ENCODE peak calls at places on chromosomes 16 and 17, in five cellular contexts. T is A549, Q is upper lobe of right lung, H is astrocyte of the spinal cord, G is stomach. N is an unnamed sample.

GRCh38 chr17:43875476-43876147 is 28.6 kb downstream of the CD300LG start:
- DNase-seq in T (no peak), Q (no peak), H (no peak), G (no peak), N (no peak)

GRCh38 chr16:3645504-3646347 is 8.8 kb upstream of the DNASE1 start:
- DNase-seq in H (peak), T (no peak), G (peak), Q (peak), N (peak)

GRCh38 chr16:2529061-2529931 is 1.9 kb downstream of the CEMP1 start:
- DNase-seq in H (no peak), G (no peak), T (no peak), Q (peak), N (no peak)

GRCh38 chr17:71423871-71424546 is 696.8 kb upstream of the SOX9 start:
- DNase-seq in G (no peak), H (peak), T (peak), Q (no peak), N (no peak)

GRCh38 chr17:63431939-63432804 is 13.9 kb downstream of the CYB561 start:
- DNase-seq in T (peak), Q (peak), H (peak), G (no peak), N (peak)

GRCh38 chr17:58487589-58488427 is at the start of gene HSF5:
- DNase-seq in T (no peak), G (peak), H (peak), Q (peak), N (no peak)

GRCh38 chr17:76469991-76470739 is 2.8 kb downstream of the AANAT start:
- DNase-seq in H (no peak), Q (no peak), T (no peak), G (no peak), N (no peak)

GRCh38 chr16:65121870-65122723 is at the start of gene CDH11:
- DNase-seq in T (no peak), Q (peak), G (peak), H (peak), N (peak)

GRCh38 chr17:41480581-41480980 is 370 bp downstream of the KRT35 start:
- DNase-seq in H (no peak), Q (peak), G (no peak), T (no peak), N (no peak)

GRCh38 chr16:2333772-2334379 is 6.7 kb downstream of the ABCA3 start:
- DNase-seq in Q (no peak), G (no peak), T (peak), H (no peak), N (no peak)

GRCh38 chr17:49108318-49108717 is 24.3 kb upstream of the B4GALNT2 start:
- DNase-seq in T (peak), G (peak), H (peak), Q (no peak), N (no peak)

GRCh38 chr16:578870-579405 is 9.2 kb downstream of the PIGQ start:
- DNase-seq in H (peak), G (peak), Q (peak), T (peak), N (no peak)

GRCh38 chr16:12303649-12304048 is 327.1 kb downstream of the SNX29 start:
- DNase-seq in T (no peak), Q (no peak), H (no peak), G (no peak), N (no peak)

GRCh38 chr16:30092373-30093010 is 768 bp upstream of the TBX6 start:
- DNase-seq in H (peak), G (peak), T (peak), Q (peak), N (no peak)

GRCh38 chr17:19305761-19306159 is 56.8 kb downstream of the B9D1 start:
- DNase-seq in T (no peak), Q (no peak), G (no peak), H (no peak), N (no peak)

GRCh38 chr16:67801889-67802288 is 4.5 kb downstream of the RANBP10 start:
- DNase-seq in H (no peak), T (no peak), G (no peak), Q (no peak), N (no peak)

GRCh38 chr16:17106243-17106791 is 364.4 kb downstream of the XYLT1 start:
- DNase-seq in Q (no peak), H (no peak), G (no peak), T (no peak), N (no peak)

GRCh38 chr17:67365762-67366192 is 600 bp downstream of the PSMD12 start:
- DNase-seq in H (peak), G (no peak), T (peak), Q (no peak), N (no peak)

GRCh38 chr16:1048442-1049112 is 24.0 kb upstream of the SSTR5 start:
- DNase-seq in T (peak), G (peak), Q (no peak), H (no peak), N (no peak)

GRCh38 chr17:74815671-74816370 is 39.7 kb upstream of the NAT9 start:
- DNase-seq in Q (no peak), T (no peak), H (no peak), G (no peak), N (no peak)

GRCh38 chr17:65389956-65390355 is 171.5 kb downstream of the AXIN2 start:
- DNase-seq in G (no peak), H (peak), Q (no peak), T (no peak), N (no peak)

GRCh38 chr17:60354223-60354622 is 37.7 kb downstream of the USP32 start:
- DNase-seq in Q (no peak), H (peak), T (peak), G (no peak), N (no peak)

GRCh38 chr17:4853195-4853762 is 20.1 kb downstream of the MINK1 start:
- DNase-seq in G (no peak), T (no peak), Q (no peak), H (no peak), N (no peak)

GRCh38 chr17:2011421-2012371 is 13.4 kb downstream of the RTN4RL1 start:
- DNase-seq in T (no peak), H (peak), Q (peak), G (peak), N (no peak)

GRCh38 chr16:66899945-66900688 is 18.6 kb downstream of the CDH16 start:
- DNase-seq in T (peak), Q (peak), H (peak), G (peak), N (peak)

GRCh38 chr17:8189041-8189710 is 804 bp downstream of the BORCS6 start:
- DNase-seq in G (peak), Q (peak), H (no peak), T (no peak), N (no peak)

GRCh38 chr16:58249388-58249779 is 45.4 kb downstream of the PRSS54 start:
- DNase-seq in H (no peak), T (no peak), G (no peak), Q (no peak), N (no peak)

GRCh38 chr17:38897176-38897575 is 27.3 kb downstream of the LASP1 start:
- DNase-seq in Q (no peak), T (no peak), H (no peak), G (no peak), N (no peak)

GRCh38 chr16:79008869-79009179 is 591.7 kb downstream of the MAF start:
- DNase-seq in Q (no peak), T (no peak), G (no peak), H (no peak), N (no peak)

GRCh38 chr17:51612692-51613091 is 352.3 kb downstream of the UTP18 start:
- DNase-seq in T (no peak), H (no peak), G (no peak), Q (no peak), N (no peak)

GRCh38 chr17:17343896-17344506 is 40.8 kb downstream of the NT5M start:
- DNase-seq in G (peak), T (no peak), H (no peak), Q (peak), N (peak)

GRCh38 chr16:31181102-31181830 is 1.3 kb downstream of the FUS start:
- DNase-seq in Q (peak), H (peak), G (peak), T (no peak), N (peak)

GRCh38 chr17:83147285-83147684 is 67.9 kb downstream of the METRNL start:
- DNase-seq in G (no peak), Q (no peak), T (no peak), H (no peak), N (no peak)

GRCh38 chr17:75036643-75037268 is 10.0 kb downstream of the ATP5PD start:
- DNase-seq in G (peak), Q (peak), T (peak), H (peak), N (no peak)

GRCh38 chr16:16163571-16163970 is 59.7 kb downstream of the ABCC6 start:
- DNase-seq in Q (no peak), T (no peak), H (no peak), G (no peak), N (no peak)

GRCh38 chr17:78919816-78920516 is 5.2 kb downstream of the TIMP2 start:
- DNase-seq in Q (no peak), G (no peak), H (no peak), T (no peak), N (no peak)

GRCh38 chr17:78918979-78919378 is 6.2 kb downstream of the TIMP2 start:
- DNase-seq in H (no peak), G (no peak), Q (no peak), T (no peak), N (no peak)

GRCh38 chr17:78921437-78921971 is 3.7 kb downstream of the TIMP2 start:
- DNase-seq in G (no peak), H (no peak), Q (no peak), T (no peak), N (no peak)

GRCh38 chr17:78922876-78923498 is 2.2 kb downstream of the TIMP2 start:
- DNase-seq in T (no peak), Q (no peak), G (no peak), H (no peak), N (no peak)

GRCh38 chr17:78920528-78920927 is 4.7 kb downstream of the TIMP2 start:
- DNase-seq in G (no peak), T (no peak), H (no peak), Q (no peak), N (no peak)
- TF ChIP-seq CTCF in G (no peak), T (no peak), H (no peak), Q (no peak), N (no peak)

DNA sequence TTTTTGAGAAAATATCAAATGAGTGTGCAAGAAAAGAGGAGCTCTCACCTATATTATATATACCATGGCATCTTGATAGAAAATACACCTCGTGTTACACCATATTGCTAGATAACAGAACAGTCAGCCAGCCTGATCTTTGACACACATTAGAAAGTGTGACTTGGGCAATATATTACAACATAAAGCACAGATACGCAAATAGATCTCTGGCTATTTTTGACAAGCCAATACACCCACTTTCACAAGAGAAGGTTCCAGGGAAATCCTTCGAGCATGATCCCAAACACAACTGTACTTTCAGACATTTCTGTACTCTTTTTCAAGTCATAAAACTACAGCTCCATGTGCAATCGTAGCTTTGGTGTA is 9.4 kb downstream of the GGA2 start:
- DNase-seq in G (no peak), Q (no peak), H (no peak), T (no peak), N (no peak)
- TF ChIP-seq CTCF in G (no peak), Q (no peak), H (no peak), T (no peak), N (no peak)

DNA sequence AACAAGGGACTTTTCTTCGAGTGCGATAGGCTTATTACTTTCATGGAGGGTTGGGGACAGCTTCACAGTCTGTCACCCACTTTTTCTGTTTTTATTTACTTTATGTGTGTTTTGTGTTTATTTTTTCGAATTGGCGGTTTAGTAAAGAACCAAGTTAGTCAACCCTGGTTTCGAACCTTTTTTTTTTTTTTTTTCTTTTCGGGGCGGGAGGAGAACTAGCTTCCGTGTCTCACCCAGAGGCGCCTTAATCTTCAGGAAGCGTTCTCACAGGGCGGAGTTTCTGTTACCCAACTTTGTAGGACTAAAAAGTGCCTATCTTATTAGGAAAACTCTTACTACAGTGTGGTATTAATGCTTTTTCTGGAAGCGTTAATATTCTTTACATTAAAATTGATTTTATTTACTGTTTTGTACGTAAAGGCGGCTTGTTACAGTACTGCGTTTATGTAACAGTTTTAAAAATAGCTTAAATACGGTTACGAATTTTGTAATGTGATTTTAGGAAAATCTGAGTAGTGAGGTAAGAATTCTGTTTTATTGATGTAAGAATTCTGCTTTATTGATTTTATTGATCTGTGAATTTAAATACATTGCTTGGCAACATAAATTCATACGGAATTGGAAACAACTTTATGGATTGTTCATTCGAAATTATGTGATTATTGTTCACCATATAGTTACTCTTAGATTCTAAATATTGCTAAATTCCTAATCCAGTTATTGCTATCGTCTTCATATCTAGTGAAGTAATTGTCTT is 883 bp downstream of the ZNF207 start:
- DNase-seq in H (peak), G (peak), Q (no peak), T (peak), N (no peak)
- TF ChIP-seq CTCF in H (no peak), G (no peak), Q (no peak), T (no peak), N (no peak)

DNA sequence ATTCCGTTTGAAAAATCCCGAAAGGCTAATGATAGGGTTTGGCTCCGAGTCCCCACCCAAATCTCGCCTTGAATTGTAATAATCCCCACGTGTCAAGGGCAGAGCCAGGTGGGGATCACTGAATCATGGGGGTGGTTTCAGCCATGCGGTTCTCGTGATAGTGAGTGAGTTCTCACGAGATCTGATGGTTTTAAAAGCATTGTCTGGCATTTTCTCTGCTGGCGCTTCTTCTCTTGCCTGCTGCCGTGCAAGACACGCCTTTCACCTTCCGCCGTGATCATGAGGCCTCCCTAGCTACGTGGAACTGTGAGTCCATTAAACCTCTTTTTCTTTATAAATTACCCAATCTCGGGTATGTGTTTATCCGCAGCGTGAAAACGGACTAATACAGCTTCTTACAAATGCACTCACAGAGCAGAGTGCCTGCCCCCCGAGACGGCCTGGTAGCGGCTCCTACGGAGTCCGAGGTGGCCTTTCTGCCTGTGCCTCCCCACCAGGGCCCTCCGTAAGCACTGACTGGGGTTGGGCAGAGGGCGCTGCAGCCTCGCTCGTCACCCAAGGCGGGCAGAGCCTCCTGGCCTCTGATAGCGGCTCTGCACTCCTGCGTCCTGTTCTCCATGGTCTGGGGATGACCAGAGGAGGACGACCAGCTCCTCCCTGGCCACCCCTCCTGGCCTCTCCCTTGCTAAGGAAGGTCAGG is 131.7 kb downstream of the FOXL1 start:
- DNase-seq in Q (no peak), T (no peak), H (no peak), G (no peak), N (no peak)
- TF ChIP-seq CTCF in Q (no peak), T (no peak), H (no peak), G (no peak), N (no peak)

GRCh38 chr17:45246861-45247428 is 14.9 kb downstream of the SPATA32 start:
- DNase-seq in T (peak), H (no peak), Q (peak), G (no peak), N (no peak)
- TF ChIP-seq CTCF in T (peak), H (peak), Q (peak), G (no peak), N (peak)

DNA sequence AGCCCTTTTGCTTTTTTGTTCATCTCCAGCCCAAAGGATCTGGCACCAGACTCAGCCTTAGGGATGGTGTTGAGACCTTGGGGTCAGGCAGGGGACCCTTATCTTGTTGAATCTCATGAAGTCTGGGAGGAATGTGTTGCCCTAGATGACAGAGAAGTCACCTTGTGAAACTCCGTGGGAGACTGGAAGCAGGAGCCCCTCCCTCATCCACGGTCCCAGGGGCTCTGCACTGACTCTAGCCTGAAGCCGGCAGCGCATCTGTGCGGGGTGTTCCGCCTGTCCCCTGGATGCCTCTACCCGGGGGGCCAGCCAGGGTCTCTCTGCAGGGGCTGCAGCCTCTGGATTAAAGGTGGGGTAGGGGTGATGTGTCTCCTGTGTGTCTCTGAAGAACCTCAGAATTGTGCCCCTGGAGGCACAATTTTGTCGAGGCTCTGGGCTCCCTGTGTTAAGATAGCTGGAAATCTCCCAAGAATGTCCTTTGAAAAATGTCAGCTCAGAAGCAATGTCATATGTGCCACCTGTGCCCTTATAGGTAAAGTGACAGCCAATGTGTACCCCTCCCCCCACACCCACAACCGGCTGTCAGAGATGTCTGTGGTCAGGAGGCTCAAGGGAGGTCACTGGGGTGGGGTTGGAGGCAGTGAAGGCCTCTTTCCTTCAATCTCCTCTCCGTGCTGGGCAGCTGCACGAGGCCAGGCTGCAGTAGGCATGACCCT is 32.1 kb upstream of the CDC42EP4 start:
- DNase-seq in T (no peak), H (no peak), Q (no peak), G (no peak), N (no peak)
- TF ChIP-seq CTCF in T (no peak), H (no peak), Q (no peak), G (no peak), N (no peak)

GRCh38 chr16:48526058-48526957 is 83.7 kb downstream of the N4BP1 start:
- DNase-seq in G (peak), T (peak), H (no peak), Q (peak), N (peak)
- TF ChIP-seq CTCF in G (no peak), T (peak), H (peak), Q (no peak), N (peak)

GRCh38 chr16:56275801-56276200 is 84.5 kb downstream of the GNAO1 start:
- DNase-seq in Q (no peak), T (no peak), H (no peak), G (no peak), N (no peak)

GRCh38 chr16:56278196-56278855 is 87.0 kb downstream of the GNAO1 start:
- DNase-seq in Q (peak), G (no peak), T (no peak), H (no peak), N (no peak)

GRCh38 chr16:56275076-56275475 is 83.8 kb downstream of the GNAO1 start:
- DNase-seq in G (no peak), H (no peak), Q (no peak), T (no peak), N (no peak)

GRCh38 chr16:56279132-56279531 is 87.8 kb downstream of the GNAO1 start:
- DNase-seq in Q (peak), G (peak), H (no peak), T (no peak), N (no peak)

DNA sequence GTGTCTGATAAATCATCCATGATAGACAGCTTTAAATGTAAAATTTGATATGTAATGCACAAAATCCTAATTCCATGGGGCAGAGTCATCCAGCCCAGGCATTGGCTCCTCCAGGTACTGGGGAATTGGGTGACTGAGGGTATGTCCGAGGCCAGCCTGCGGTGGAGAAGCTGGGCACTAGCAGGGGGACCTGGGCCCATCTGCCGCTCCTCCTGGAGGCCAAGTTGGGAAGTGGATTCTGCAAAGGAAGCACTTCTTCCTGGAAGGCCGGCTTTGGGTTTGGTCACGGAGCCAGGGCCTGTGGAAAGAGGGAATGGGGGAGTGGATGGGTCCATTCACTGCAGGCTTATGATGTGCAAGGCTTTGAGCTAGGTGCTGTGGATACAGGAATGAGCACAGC is 85.8 kb downstream of the GNAO1 start:
- DNase-seq in H (no peak), Q (peak), T (peak), G (no peak), N (no peak)
- TF ChIP-seq CTCF in H (peak), Q (no peak), T (no peak), G (no peak), N (peak)

N was measured in chondrocyte.